ENCODE peak calls at places on chromosome 5, in nine cellular contexts. One of them, this sample, is unnamed.

GRCh38 chr5:76942581-76942980 is 10.3 kb upstream of the CRHBP start:
- DNase-seq in T-helper 22 cell: no peak
- DNase-seq in Caki2: no peak
- DNase-seq in lower leg skin: no peak
- DNase-seq in GM12891: no peak
- DNase-seq in iris pigment epithelial cell: peak
- DNase-seq in stimulated activated CD4-positive, alpha-beta T cell treated with anti-CD3 and anti-CD28 coated beads, Interleukin-1b, Interleukin-23, amount 100 ng/mL, for 1 hour: no peak
- DNase-seq in stimulated activated naive CD8-positive, alpha-beta T cell treated with anti-CD3 and anti-CD28 coated beads, Interleukin-15, amount 100 ng/mL, for 72 hours: no peak
- DNase-seq in upper lobe of right lung: no peak
- DNase-seq in this sample: no peak

GRCh38 chr5:138696501-138696900 is 56.7 kb upstream of the CTNNA1 start:
- DNase-seq in T-helper 22 cell: no peak
- DNase-seq in Caki2: peak
- DNase-seq in lower leg skin: no peak
- DNase-seq in GM12891: no peak
- DNase-seq in iris pigment epithelial cell: peak
- DNase-seq in stimulated activated CD4-positive, alpha-beta T cell treated with anti-CD3 and anti-CD28 coated beads, Interleukin-1b, Interleukin-23, amount 100 ng/mL, for 1 hour: no peak
- DNase-seq in stimulated activated naive CD8-positive, alpha-beta T cell treated with anti-CD3 and anti-CD28 coated beads, Interleukin-15, amount 100 ng/mL, for 72 hours: no peak
- DNase-seq in upper lobe of right lung: no peak
- DNase-seq in this sample: no peak

GRCh38 chr5:173412566-173412965 is 84.4 kb upstream of the STC2 start:
- DNase-seq in T-helper 22 cell: no peak
- DNase-seq in Caki2: peak
- DNase-seq in lower leg skin: no peak
- DNase-seq in GM12891: no peak
- DNase-seq in iris pigment epithelial cell: no peak
- DNase-seq in stimulated activated CD4-positive, alpha-beta T cell treated with anti-CD3 and anti-CD28 coated beads, Interleukin-1b, Interleukin-23, amount 100 ng/mL, for 1 hour: no peak
- DNase-seq in stimulated activated naive CD8-positive, alpha-beta T cell treated with anti-CD3 and anti-CD28 coated beads, Interleukin-15, amount 100 ng/mL, for 72 hours: no peak
- DNase-seq in upper lobe of right lung: no peak
- DNase-seq in this sample: no peak

GRCh38 chr5:152464048-152464447 is 59.0 kb upstream of the NMUR2 start:
- DNase-seq in T-helper 22 cell: no peak
- DNase-seq in Caki2: no peak
- DNase-seq in lower leg skin: no peak
- DNase-seq in GM12891: no peak
- DNase-seq in iris pigment epithelial cell: no peak
- DNase-seq in stimulated activated CD4-positive, alpha-beta T cell treated with anti-CD3 and anti-CD28 coated beads, Interleukin-1b, Interleukin-23, amount 100 ng/mL, for 1 hour: no peak
- DNase-seq in stimulated activated naive CD8-positive, alpha-beta T cell treated with anti-CD3 and anti-CD28 coated beads, Interleukin-15, amount 100 ng/mL, for 72 hours: no peak
- DNase-seq in upper lobe of right lung: no peak
- DNase-seq in this sample: no peak

GRCh38 chr5:150066436-150066835 is 19.9 kb downstream of the CSF1R start:
- DNase-seq in T-helper 22 cell: no peak
- DNase-seq in Caki2: no peak
- DNase-seq in lower leg skin: no peak
- DNase-seq in GM12891: no peak
- DNase-seq in iris pigment epithelial cell: no peak
- DNase-seq in stimulated activated CD4-positive, alpha-beta T cell treated with anti-CD3 and anti-CD28 coated beads, Interleukin-1b, Interleukin-23, amount 100 ng/mL, for 1 hour: no peak
- DNase-seq in stimulated activated naive CD8-positive, alpha-beta T cell treated with anti-CD3 and anti-CD28 coated beads, Interleukin-15, amount 100 ng/mL, for 72 hours: no peak
- DNase-seq in upper lobe of right lung: no peak
- DNase-seq in this sample: no peak

GRCh38 chr5:132677191-132677590 is 3.4 kb downstream of the IL4 start:
- DNase-seq in T-helper 22 cell: no peak
- DNase-seq in Caki2: peak
- DNase-seq in lower leg skin: no peak
- DNase-seq in GM12891: no peak
- DNase-seq in iris pigment epithelial cell: peak
- DNase-seq in stimulated activated CD4-positive, alpha-beta T cell treated with anti-CD3 and anti-CD28 coated beads, Interleukin-1b, Interleukin-23, amount 100 ng/mL, for 1 hour: no peak
- DNase-seq in stimulated activated naive CD8-positive, alpha-beta T cell treated with anti-CD3 and anti-CD28 coated beads, Interleukin-15, amount 100 ng/mL, for 72 hours: no peak
- DNase-seq in upper lobe of right lung: peak
- DNase-seq in this sample: no peak

GRCh38 chr5:68240771-68241170 is 25.2 kb downstream of the PIK3R1 start:
- DNase-seq in T-helper 22 cell: no peak
- DNase-seq in Caki2: no peak
- DNase-seq in lower leg skin: no peak
- DNase-seq in GM12891: no peak
- DNase-seq in iris pigment epithelial cell: no peak
- DNase-seq in stimulated activated CD4-positive, alpha-beta T cell treated with anti-CD3 and anti-CD28 coated beads, Interleukin-1b, Interleukin-23, amount 100 ng/mL, for 1 hour: no peak
- DNase-seq in stimulated activated naive CD8-positive, alpha-beta T cell treated with anti-CD3 and anti-CD28 coated beads, Interleukin-15, amount 100 ng/mL, for 72 hours: no peak
- DNase-seq in upper lobe of right lung: no peak
- DNase-seq in this sample: no peak

GRCh38 chr5:9924614-9925013 is 294.5 kb upstream of the TAS2R1 start:
- DNase-seq in T-helper 22 cell: no peak
- DNase-seq in Caki2: peak
- DNase-seq in lower leg skin: no peak
- DNase-seq in GM12891: no peak
- DNase-seq in iris pigment epithelial cell: peak
- DNase-seq in stimulated activated CD4-positive, alpha-beta T cell treated with anti-CD3 and anti-CD28 coated beads, Interleukin-1b, Interleukin-23, amount 100 ng/mL, for 1 hour: no peak
- DNase-seq in stimulated activated naive CD8-positive, alpha-beta T cell treated with anti-CD3 and anti-CD28 coated beads, Interleukin-15, amount 100 ng/mL, for 72 hours: no peak
- DNase-seq in upper lobe of right lung: no peak
- DNase-seq in this sample: no peak

GRCh38 chr5:97118623-97119022 is 23.8 kb downstream of the LIX1 start:
- DNase-seq in T-helper 22 cell: no peak
- DNase-seq in Caki2: no peak
- DNase-seq in lower leg skin: no peak
- DNase-seq in GM12891: no peak
- DNase-seq in iris pigment epithelial cell: no peak
- DNase-seq in stimulated activated CD4-positive, alpha-beta T cell treated with anti-CD3 and anti-CD28 coated beads, Interleukin-1b, Interleukin-23, amount 100 ng/mL, for 1 hour: no peak
- DNase-seq in stimulated activated naive CD8-positive, alpha-beta T cell treated with anti-CD3 and anti-CD28 coated beads, Interleukin-15, amount 100 ng/mL, for 72 hours: no peak
- DNase-seq in upper lobe of right lung: no peak
- DNase-seq in this sample: no peak

GRCh38 chr5:133401731-133402347 is 210.5 kb downstream of the FSTL4 start:
- DNase-seq in T-helper 22 cell: no peak
- DNase-seq in Caki2: no peak
- DNase-seq in lower leg skin: no peak
- DNase-seq in GM12891: no peak
- DNase-seq in iris pigment epithelial cell: no peak
- DNase-seq in stimulated activated CD4-positive, alpha-beta T cell treated with anti-CD3 and anti-CD28 coated beads, Interleukin-1b, Interleukin-23, amount 100 ng/mL, for 1 hour: no peak
- DNase-seq in stimulated activated naive CD8-positive, alpha-beta T cell treated with anti-CD3 and anti-CD28 coated beads, Interleukin-15, amount 100 ng/mL, for 72 hours: no peak
- DNase-seq in upper lobe of right lung: no peak
- DNase-seq in this sample: no peak

GRCh38 chr5:126855266-126855665 is 78.3 kb downstream of the LMNB1 start:
- DNase-seq in T-helper 22 cell: no peak
- DNase-seq in Caki2: no peak
- DNase-seq in lower leg skin: no peak
- DNase-seq in GM12891: no peak
- DNase-seq in iris pigment epithelial cell: peak
- DNase-seq in stimulated activated CD4-positive, alpha-beta T cell treated with anti-CD3 and anti-CD28 coated beads, Interleukin-1b, Interleukin-23, amount 100 ng/mL, for 1 hour: no peak
- DNase-seq in stimulated activated naive CD8-positive, alpha-beta T cell treated with anti-CD3 and anti-CD28 coated beads, Interleukin-15, amount 100 ng/mL, for 72 hours: no peak
- DNase-seq in upper lobe of right lung: no peak
- DNase-seq in this sample: no peak

GRCh38 chr5:40679071-40679997 is at the start of gene PTGER4:
- DNase-seq in T-helper 22 cell: peak
- DNase-seq in Caki2: peak
- DNase-seq in lower leg skin: peak
- DNase-seq in GM12891: peak
- DNase-seq in iris pigment epithelial cell: peak
- DNase-seq in stimulated activated CD4-positive, alpha-beta T cell treated with anti-CD3 and anti-CD28 coated beads, Interleukin-1b, Interleukin-23, amount 100 ng/mL, for 1 hour: peak
- DNase-seq in stimulated activated naive CD8-positive, alpha-beta T cell treated with anti-CD3 and anti-CD28 coated beads, Interleukin-15, amount 100 ng/mL, for 72 hours: peak
- DNase-seq in upper lobe of right lung: peak
- DNase-seq in this sample: peak

GRCh38 chr5:124678478-124678877 is 68.0 kb downstream of the ZNF608 start:
- DNase-seq in T-helper 22 cell: no peak
- DNase-seq in Caki2: no peak
- DNase-seq in lower leg skin: no peak
- DNase-seq in GM12891: no peak
- DNase-seq in iris pigment epithelial cell: no peak
- DNase-seq in stimulated activated CD4-positive, alpha-beta T cell treated with anti-CD3 and anti-CD28 coated beads, Interleukin-1b, Interleukin-23, amount 100 ng/mL, for 1 hour: no peak
- DNase-seq in stimulated activated naive CD8-positive, alpha-beta T cell treated with anti-CD3 and anti-CD28 coated beads, Interleukin-15, amount 100 ng/mL, for 72 hours: no peak
- DNase-seq in upper lobe of right lung: no peak
- DNase-seq in this sample: no peak

GRCh38 chr5:42586625-42587024 is 163.4 kb downstream of the GHR start:
- DNase-seq in T-helper 22 cell: no peak
- DNase-seq in Caki2: no peak
- DNase-seq in lower leg skin: no peak
- DNase-seq in GM12891: no peak
- DNase-seq in iris pigment epithelial cell: no peak
- DNase-seq in stimulated activated CD4-positive, alpha-beta T cell treated with anti-CD3 and anti-CD28 coated beads, Interleukin-1b, Interleukin-23, amount 100 ng/mL, for 1 hour: no peak
- DNase-seq in stimulated activated naive CD8-positive, alpha-beta T cell treated with anti-CD3 and anti-CD28 coated beads, Interleukin-15, amount 100 ng/mL, for 72 hours: no peak
- DNase-seq in upper lobe of right lung: no peak
- DNase-seq in this sample: no peak

GRCh38 chr5:38410304-38410990 is 146.0 kb downstream of the LIFR start:
- DNase-seq in T-helper 22 cell: no peak
- DNase-seq in Caki2: no peak
- DNase-seq in lower leg skin: no peak
- DNase-seq in GM12891: no peak
- DNase-seq in iris pigment epithelial cell: no peak
- DNase-seq in stimulated activated CD4-positive, alpha-beta T cell treated with anti-CD3 and anti-CD28 coated beads, Interleukin-1b, Interleukin-23, amount 100 ng/mL, for 1 hour: no peak
- DNase-seq in stimulated activated naive CD8-positive, alpha-beta T cell treated with anti-CD3 and anti-CD28 coated beads, Interleukin-15, amount 100 ng/mL, for 72 hours: no peak
- DNase-seq in upper lobe of right lung: no peak
- DNase-seq in this sample: no peak

GRCh38 chr5:176658007-176658599 is 10.8 kb downstream of the TSPAN17 start:
- DNase-seq in T-helper 22 cell: peak
- DNase-seq in Caki2: peak
- DNase-seq in lower leg skin: peak
- DNase-seq in GM12891: peak
- DNase-seq in iris pigment epithelial cell: peak
- DNase-seq in stimulated activated CD4-positive, alpha-beta T cell treated with anti-CD3 and anti-CD28 coated beads, Interleukin-1b, Interleukin-23, amount 100 ng/mL, for 1 hour: no peak
- DNase-seq in stimulated activated naive CD8-positive, alpha-beta T cell treated with anti-CD3 and anti-CD28 coated beads, Interleukin-15, amount 100 ng/mL, for 72 hours: peak
- DNase-seq in upper lobe of right lung: peak
- DNase-seq in this sample: peak

GRCh38 chr5:174022384-174023095 is 23.0 kb upstream of the NSG2 start:
- DNase-seq in T-helper 22 cell: no peak
- DNase-seq in Caki2: no peak
- DNase-seq in lower leg skin: no peak
- DNase-seq in GM12891: no peak
- DNase-seq in iris pigment epithelial cell: no peak
- DNase-seq in stimulated activated CD4-positive, alpha-beta T cell treated with anti-CD3 and anti-CD28 coated beads, Interleukin-1b, Interleukin-23, amount 100 ng/mL, for 1 hour: no peak
- DNase-seq in stimulated activated naive CD8-positive, alpha-beta T cell treated with anti-CD3 and anti-CD28 coated beads, Interleukin-15, amount 100 ng/mL, for 72 hours: no peak
- DNase-seq in upper lobe of right lung: no peak
- DNase-seq in this sample: no peak

GRCh38 chr5:31119938-31120641 is 73.4 kb upstream of the CDH6 start:
- DNase-seq in T-helper 22 cell: no peak
- DNase-seq in Caki2: peak
- DNase-seq in lower leg skin: no peak
- DNase-seq in GM12891: no peak
- DNase-seq in iris pigment epithelial cell: peak
- DNase-seq in stimulated activated CD4-positive, alpha-beta T cell treated with anti-CD3 and anti-CD28 coated beads, Interleukin-1b, Interleukin-23, amount 100 ng/mL, for 1 hour: no peak
- DNase-seq in stimulated activated naive CD8-positive, alpha-beta T cell treated with anti-CD3 and anti-CD28 coated beads, Interleukin-15, amount 100 ng/mL, for 72 hours: no peak
- DNase-seq in upper lobe of right lung: no peak
- DNase-seq in this sample: no peak

GRCh38 chr5:153959134-153959957 is 79.4 kb downstream of the FAM114A2 start:
- DNase-seq in T-helper 22 cell: no peak
- DNase-seq in Caki2: peak
- DNase-seq in lower leg skin: no peak
- DNase-seq in GM12891: no peak
- DNase-seq in iris pigment epithelial cell: peak
- DNase-seq in stimulated activated CD4-positive, alpha-beta T cell treated with anti-CD3 and anti-CD28 coated beads, Interleukin-1b, Interleukin-23, amount 100 ng/mL, for 1 hour: no peak
- DNase-seq in stimulated activated naive CD8-positive, alpha-beta T cell treated with anti-CD3 and anti-CD28 coated beads, Interleukin-15, amount 100 ng/mL, for 72 hours: no peak
- DNase-seq in upper lobe of right lung: no peak
- DNase-seq in this sample: no peak

GRCh38 chr5:1651971-1652872 is 128.5 kb upstream of the LPCAT1 start:
- DNase-seq in T-helper 22 cell: no peak
- DNase-seq in Caki2: no peak
- DNase-seq in lower leg skin: no peak
- DNase-seq in GM12891: no peak
- DNase-seq in iris pigment epithelial cell: no peak
- DNase-seq in stimulated activated CD4-positive, alpha-beta T cell treated with anti-CD3 and anti-CD28 coated beads, Interleukin-1b, Interleukin-23, amount 100 ng/mL, for 1 hour: no peak
- DNase-seq in stimulated activated naive CD8-positive, alpha-beta T cell treated with anti-CD3 and anti-CD28 coated beads, Interleukin-15, amount 100 ng/mL, for 72 hours: no peak
- DNase-seq in upper lobe of right lung: no peak
- DNase-seq in this sample: no peak

GRCh38 chr5:124570285-124571035 is 176.0 kb downstream of the ZNF608 start:
- DNase-seq in T-helper 22 cell: no peak
- DNase-seq in Caki2: no peak
- DNase-seq in lower leg skin: no peak
- DNase-seq in GM12891: no peak
- DNase-seq in iris pigment epithelial cell: no peak
- DNase-seq in stimulated activated CD4-positive, alpha-beta T cell treated with anti-CD3 and anti-CD28 coated beads, Interleukin-1b, Interleukin-23, amount 100 ng/mL, for 1 hour: no peak
- DNase-seq in stimulated activated naive CD8-positive, alpha-beta T cell treated with anti-CD3 and anti-CD28 coated beads, Interleukin-15, amount 100 ng/mL, for 72 hours: no peak
- DNase-seq in upper lobe of right lung: no peak
- DNase-seq in this sample: no peak

GRCh38 chr5:60977956-60978737 is 33.1 kb downstream of the NDUFAF2 start:
- DNase-seq in T-helper 22 cell: no peak
- DNase-seq in Caki2: no peak
- DNase-seq in lower leg skin: no peak
- DNase-seq in GM12891: no peak
- DNase-seq in iris pigment epithelial cell: no peak
- DNase-seq in stimulated activated CD4-positive, alpha-beta T cell treated with anti-CD3 and anti-CD28 coated beads, Interleukin-1b, Interleukin-23, amount 100 ng/mL, for 1 hour: no peak
- DNase-seq in stimulated activated naive CD8-positive, alpha-beta T cell treated with anti-CD3 and anti-CD28 coated beads, Interleukin-15, amount 100 ng/mL, for 72 hours: no peak
- DNase-seq in upper lobe of right lung: no peak
- DNase-seq in this sample: no peak

GRCh38 chr5:139549162-139549894 is 11.8 kb upstream of the UBE2D2 start:
- DNase-seq in T-helper 22 cell: no peak
- DNase-seq in Caki2: no peak
- DNase-seq in lower leg skin: no peak
- DNase-seq in GM12891: no peak
- DNase-seq in iris pigment epithelial cell: no peak
- DNase-seq in stimulated activated CD4-positive, alpha-beta T cell treated with anti-CD3 and anti-CD28 coated beads, Interleukin-1b, Interleukin-23, amount 100 ng/mL, for 1 hour: no peak
- DNase-seq in stimulated activated naive CD8-positive, alpha-beta T cell treated with anti-CD3 and anti-CD28 coated beads, Interleukin-15, amount 100 ng/mL, for 72 hours: no peak
- DNase-seq in upper lobe of right lung: peak
- DNase-seq in this sample: no peak

GRCh38 chr5:122516432-122516743 is 204.4 kb downstream of the SNCAIP start:
- DNase-seq in T-helper 22 cell: no peak
- DNase-seq in Caki2: no peak
- DNase-seq in lower leg skin: no peak
- DNase-seq in GM12891: no peak
- DNase-seq in iris pigment epithelial cell: no peak
- DNase-seq in stimulated activated CD4-positive, alpha-beta T cell treated with anti-CD3 and anti-CD28 coated beads, Interleukin-1b, Interleukin-23, amount 100 ng/mL, for 1 hour: no peak
- DNase-seq in stimulated activated naive CD8-positive, alpha-beta T cell treated with anti-CD3 and anti-CD28 coated beads, Interleukin-15, amount 100 ng/mL, for 72 hours: no peak
- DNase-seq in upper lobe of right lung: no peak
- DNase-seq in this sample: no peak

GRCh38 chr5:107640568-107640967 is 30.2 kb downstream of the EFNA5 start:
- DNase-seq in T-helper 22 cell: no peak
- DNase-seq in Caki2: no peak
- DNase-seq in lower leg skin: no peak
- DNase-seq in GM12891: no peak
- DNase-seq in iris pigment epithelial cell: no peak
- DNase-seq in stimulated activated CD4-positive, alpha-beta T cell treated with anti-CD3 and anti-CD28 coated beads, Interleukin-1b, Interleukin-23, amount 100 ng/mL, for 1 hour: no peak
- DNase-seq in stimulated activated naive CD8-positive, alpha-beta T cell treated with anti-CD3 and anti-CD28 coated beads, Interleukin-15, amount 100 ng/mL, for 72 hours: no peak
- DNase-seq in upper lobe of right lung: no peak
- DNase-seq in this sample: no peak

GRCh38 chr5:64625678-64626077 is 64.6 kb upstream of the SHISAL2B start:
- DNase-seq in T-helper 22 cell: no peak
- DNase-seq in Caki2: no peak
- DNase-seq in lower leg skin: no peak
- DNase-seq in GM12891: no peak
- DNase-seq in iris pigment epithelial cell: peak
- DNase-seq in stimulated activated CD4-positive, alpha-beta T cell treated with anti-CD3 and anti-CD28 coated beads, Interleukin-1b, Interleukin-23, amount 100 ng/mL, for 1 hour: no peak
- DNase-seq in stimulated activated naive CD8-positive, alpha-beta T cell treated with anti-CD3 and anti-CD28 coated beads, Interleukin-15, amount 100 ng/mL, for 72 hours: no peak
- DNase-seq in upper lobe of right lung: no peak
- DNase-seq in this sample: no peak

GRCh38 chr5:560792-561166 is 36.5 kb upstream of the SLC9A3 start:
- DNase-seq in T-helper 22 cell: no peak
- DNase-seq in Caki2: no peak
- DNase-seq in lower leg skin: no peak
- DNase-seq in GM12891: no peak
- DNase-seq in iris pigment epithelial cell: no peak
- DNase-seq in stimulated activated CD4-positive, alpha-beta T cell treated with anti-CD3 and anti-CD28 coated beads, Interleukin-1b, Interleukin-23, amount 100 ng/mL, for 1 hour: no peak
- DNase-seq in stimulated activated naive CD8-positive, alpha-beta T cell treated with anti-CD3 and anti-CD28 coated beads, Interleukin-15, amount 100 ng/mL, for 72 hours: no peak
- DNase-seq in upper lobe of right lung: no peak
- DNase-seq in this sample: no peak

GRCh38 chr5:146426853-146427618 is 20.1 kb upstream of the TCERG1 start:
- DNase-seq in T-helper 22 cell: no peak
- DNase-seq in Caki2: peak
- DNase-seq in lower leg skin: no peak
- DNase-seq in GM12891: no peak
- DNase-seq in iris pigment epithelial cell: peak
- DNase-seq in stimulated activated CD4-positive, alpha-beta T cell treated with anti-CD3 and anti-CD28 coated beads, Interleukin-1b, Interleukin-23, amount 100 ng/mL, for 1 hour: no peak
- DNase-seq in stimulated activated naive CD8-positive, alpha-beta T cell treated with anti-CD3 and anti-CD28 coated beads, Interleukin-15, amount 100 ng/mL, for 72 hours: no peak
- DNase-seq in upper lobe of right lung: no peak
- DNase-seq in this sample: no peak

GRCh38 chr5:1050449-1051365 is 42.1 kb downstream of the NKD2 start:
- DNase-seq in T-helper 22 cell: no peak
- DNase-seq in Caki2: no peak
- DNase-seq in lower leg skin: no peak
- DNase-seq in GM12891: no peak
- DNase-seq in iris pigment epithelial cell: no peak
- DNase-seq in stimulated activated CD4-positive, alpha-beta T cell treated with anti-CD3 and anti-CD28 coated beads, Interleukin-1b, Interleukin-23, amount 100 ng/mL, for 1 hour: no peak
- DNase-seq in stimulated activated naive CD8-positive, alpha-beta T cell treated with anti-CD3 and anti-CD28 coated beads, Interleukin-15, amount 100 ng/mL, for 72 hours: no peak
- DNase-seq in upper lobe of right lung: no peak
- DNase-seq in this sample: no peak

GRCh38 chr5:88836195-88836838 is 46.7 kb downstream of the MEF2C start:
- DNase-seq in T-helper 22 cell: no peak
- DNase-seq in Caki2: no peak
- DNase-seq in lower leg skin: no peak
- DNase-seq in GM12891: no peak
- DNase-seq in iris pigment epithelial cell: no peak
- DNase-seq in stimulated activated CD4-positive, alpha-beta T cell treated with anti-CD3 and anti-CD28 coated beads, Interleukin-1b, Interleukin-23, amount 100 ng/mL, for 1 hour: no peak
- DNase-seq in stimulated activated naive CD8-positive, alpha-beta T cell treated with anti-CD3 and anti-CD28 coated beads, Interleukin-15, amount 100 ng/mL, for 72 hours: no peak
- DNase-seq in upper lobe of right lung: no peak
- DNase-seq in this sample: no peak

GRCh38 chr5:79236970-79237734 is 1.2 kb downstream of the JMY start:
- DNase-seq in T-helper 22 cell: no peak
- DNase-seq in Caki2: peak
- DNase-seq in lower leg skin: peak
- DNase-seq in GM12891: peak
- DNase-seq in iris pigment epithelial cell: peak
- DNase-seq in stimulated activated CD4-positive, alpha-beta T cell treated with anti-CD3 and anti-CD28 coated beads, Interleukin-1b, Interleukin-23, amount 100 ng/mL, for 1 hour: no peak
- DNase-seq in stimulated activated naive CD8-positive, alpha-beta T cell treated with anti-CD3 and anti-CD28 coated beads, Interleukin-15, amount 100 ng/mL, for 72 hours: peak
- DNase-seq in upper lobe of right lung: peak
- DNase-seq in this sample: no peak